ENCODE peak calls at places on chromosomes 7 and 10, in ten cellular contexts. A is stimulated activated CD4-positive, alpha-beta T cell treated with anti-CD3 and anti-CD28 coated beads, TNF-alpha, amount 100 ng/mL, for 4 hours; J is HEK293T; N is anterior cingulate cortex; Y is activated CD4-positive, alpha-beta T cell treated with anti-CD3 and anti-CD28 coated beads, Interleukin-2, amount 50 U/mL, for 48 hours; O is body of pancreas; H is cardiac fibroblast; P is activated effector memory CD4-positive, alpha-beta T cell treated with Interleukin-2 at 50 U/mL for 16 hours; B is GDM1; X is Caco-2. R is an unnamed sample.

GRCh38 chr7:162583-163297 is 29.6 kb upstream of the FAM20C start:
- DNase-seq in Y (no peak), P (no peak), H (no peak), O (no peak), B (no peak), A (no peak), J (no peak), X (no peak), N (no peak), R (no peak)

GRCh38 chr10:69457771-69458237 is 6.5 kb downstream of the TSPAN15 start:
- DNase-seq in Y (no peak), J (no peak), P (no peak), O (no peak), N (no peak), X (no peak), B (no peak), H (no peak), A (no peak), R (no peak)

GRCh38 chr7:18693401-18693800 is 197.9 kb downstream of the HDAC9 start:
- DNase-seq in J (peak; percentile 48), X (peak; percentile 30), P (no peak), Y (no peak), B (no peak), O (no peak), H (peak; percentile 93), A (no peak), N (no peak), R (peak; percentile 96)

GRCh38 chr7:88628363-88629085 is 131.0 kb upstream of the ZNF804B start:
- DNase-seq in Y (no peak), X (no peak), A (no peak), J (no peak), B (no peak), H (no peak), N (no peak), P (no peak), O (no peak), R (no peak)

GRCh38 chr10:100519321-100520051 is at the start of gene SEC31B:
- DNase-seq in B (no peak), J (no peak), X (no peak), Y (no peak), N (peak; percentile 19), O (peak; percentile 63), H (no peak), A (no peak), P (no peak), R (no peak)

GRCh38 chr10:78688945-78689935 is 379.5 kb upstream of the ZMIZ1 start:
- DNase-seq in J (no peak), N (no peak), H (peak; percentile 54), A (no peak), Y (no peak), X (no peak), P (no peak), O (peak; percentile 41), B (no peak), R (peak; percentile 71)

GRCh38 chr10:125152646-125153368 is 7.6 kb downstream of the CTBP2 start:
- DNase-seq in Y (no peak), H (peak; percentile 50), A (no peak), N (peak; percentile 69), X (no peak), J (no peak), O (peak; percentile 76), P (no peak), B (no peak), R (peak; percentile 69)

GRCh38 chr7:150322833-150323681 is at the start of the genes ACTR3C and LRRC61:
- DNase-seq in H (no peak), O (peak; percentile 80), X (peak; percentile 87), P (peak; percentile 49), B (no peak), Y (peak; percentile 72), N (no peak), J (peak; percentile 79), A (peak; percentile 44), R (no peak)

GRCh38 chr7:122556873-122557542 is 141.9 kb downstream of the RNF133 start:
- DNase-seq in Y (no peak), H (no peak), X (no peak), O (no peak), B (no peak), A (no peak), J (no peak), N (no peak), P (no peak), R (no peak)

GRCh38 chr7:106392565-106392964 is 107.8 kb upstream of the NAMPT start:
- DNase-seq in J (no peak), O (no peak), X (no peak), Y (no peak), N (no peak), A (no peak), B (no peak), P (no peak), H (no peak), R (no peak)

GRCh38 chr10:29689001-29689400 is 54.2 kb upstream of the SVIL start:
- DNase-seq in N (no peak), H (peak; percentile 73), Y (peak; percentile 16), J (no peak), P (no peak), A (no peak), O (no peak), X (no peak), B (no peak), R (peak; percentile 29)

GRCh38 chr10:105063796-105064195 is 422.7 kb downstream of the SORCS3 start:
- DNase-seq in P (no peak), O (peak; percentile 74), X (peak; percentile 55), H (peak; percentile 0), N (no peak), A (no peak), J (peak; percentile 63), B (no peak), Y (peak; percentile 29), R (no peak)

GRCh38 chr7:103524042-103524907 is 78.3 kb upstream of the SLC26A5 start:
- DNase-seq in P (no peak), Y (no peak), A (no peak), J (peak; percentile 46), N (no peak), B (no peak), X (no peak), O (no peak), H (peak; percentile 52), R (peak; percentile 38)

GRCh38 chr10:43140414-43140813 is 2.2 kb downstream of the CSGALNACT2 start:
- DNase-seq in X (no peak), Y (no peak), P (no peak), B (no peak), A (no peak), N (no peak), J (no peak), O (no peak), H (peak; percentile 72), R (peak; percentile 92)

GRCh38 chr10:122911889-122912484 is 1.6 kb downstream of the FAM24A start:
- DNase-seq in A (no peak), Y (peak; percentile 69), B (peak; percentile 5), P (peak; percentile 15), J (peak; percentile 76), O (peak; percentile 65), N (no peak), H (peak; percentile 56), X (peak; percentile 86), R (peak; percentile 6)

GRCh38 chr7:159094030-159094740 is 50.5 kb downstream of the VIPR2 start:
- DNase-seq in P (no peak), A (no peak), J (no peak), H (no peak), O (no peak), Y (no peak), B (no peak), N (no peak), X (no peak), R (no peak)

GRCh38 chr10:80473692-80474596 is 19.8 kb downstream of the TSPAN14 start:
- DNase-seq in N (no peak), H (no peak), O (no peak), X (no peak), J (no peak), B (no peak), P (no peak), A (no peak), Y (no peak), R (no peak)